ENCODE peak calls at places on chromosomes 5 and 9, in seven cellular contexts. B, Z, V, X, P, J and W are unnamed samples.

GRCh38 chr5:165714594-165714993 is 2209.2 kb downstream of the MAT2B start:
- DNase-seq in X (no peak), V (no peak), B (no peak), P (no peak), Z (no peak), J (no peak), W (no peak)

GRCh38 chr5:110333384-110333783 is 393.1 kb downstream of the TMEM232 start:
- DNase-seq in V (no peak), X (no peak), Z (no peak), B (no peak), P (no peak), J (no peak), W (no peak)

GRCh38 chr9:73270967-73271722 is 119.5 kb downstream of the ANXA1 start:
- DNase-seq in Z (no peak), J (no peak), X (peak), B (no peak), V (no peak), P (no peak), W (no peak)

GRCh38 chr5:76196886-76197489 is 113.8 kb downstream of the SV2C start:
- DNase-seq in V (no peak), B (no peak), X (no peak), P (no peak), J (no peak), Z (no peak), W (no peak)

GRCh38 chr5:10621837-10622236 is 58.0 kb downstream of the ANKRD33B start:
- DNase-seq in X (no peak), B (no peak), V (no peak), J (no peak), Z (no peak), P (no peak), W (no peak)

GRCh38 chr9:10268500-10269485 is 344.0 kb downstream of the PTPRD start:
- DNase-seq in J (no peak), Z (peak), X (peak), B (peak), V (no peak), P (no peak), W (no peak)

GRCh38 chr5:51644976-51645375 is 261.7 kb downstream of the ISL1 start:
- DNase-seq in J (no peak), B (no peak), V (no peak), X (no peak), P (no peak), Z (no peak), W (no peak)

GRCh38 chr5:141559481-141559880 is 59.3 kb downstream of the DIAPH1 start:
- DNase-seq in P (no peak), J (no peak), X (no peak), V (no peak), Z (no peak), B (no peak), W (no peak)

GRCh38 chr5:98769006-98769255 is 4.5 kb upstream of the RGMB start:
- DNase-seq in J (peak), X (no peak), V (peak), B (peak), Z (peak), P (no peak), W (no peak)

GRCh38 chr5:119036101-119036762 is 34.7 kb upstream of the DMXL1 start:
- DNase-seq in Z (no peak), X (no peak), B (no peak), P (no peak), V (no peak), J (no peak), W (no peak)

GRCh38 chr5:161152415-161152814 is 300.4 kb upstream of the ATP10B start:
- DNase-seq in V (no peak), J (no peak), P (no peak), Z (no peak), X (no peak), B (no peak), W (no peak)

GRCh38 chr9:34310205-34310604 is 18.9 kb downstream of the KIF24 start:
- DNase-seq in V (no peak), B (peak), J (no peak), Z (peak), P (no peak), X (no peak), W (no peak)

GRCh38 chr5:119016125-119016774 is 27.9 kb upstream of the DTWD2 start:
- DNase-seq in V (no peak), B (no peak), Z (no peak), P (no peak), J (no peak), X (no peak), W (no peak)

GRCh38 chr9:124216474-124217176 is 41.1 kb upstream of the NEK6 start:
- DNase-seq in P (peak), V (peak), Z (no peak), J (peak), X (no peak), B (no peak), W (no peak)

GRCh38 chr5:142960309-142960696 is 190.1 kb downstream of the ARHGAP26 start:
- DNase-seq in B (no peak), J (no peak), Z (no peak), X (no peak), P (no peak), V (no peak), W (no peak)

GRCh38 chr5:107580902-107581823 is 89.6 kb downstream of the EFNA5 start:
- DNase-seq in V (no peak), J (no peak), B (no peak), P (no peak), X (no peak), Z (no peak), W (no peak)

GRCh38 chr9:68914751-68915150 is 99.2 kb downstream of the PRKACG start:
- DNase-seq in P (no peak), B (no peak), J (no peak), Z (no peak), V (no peak), X (no peak), W (no peak)

GRCh38 chr9:9598723-9599122 is 1014.1 kb downstream of the PTPRD start:
- DNase-seq in B (no peak), V (no peak), X (no peak), Z (peak), P (no peak), J (no peak), W (no peak)

GRCh38 chr5:172775326-172776234 is 4.6 kb upstream of the DUSP1 start:
- DNase-seq in B (no peak), J (no peak), V (no peak), Z (no peak), X (no peak), P (no peak), W (no peak)

GRCh38 chr5:85500869-85501268 is 1116.2 kb upstream of the EDIL3 start:
- DNase-seq in Z (no peak), X (no peak), J (no peak), B (no peak), P (no peak), V (no peak), W (no peak)